ENCODE peak calls at places on chromosomes 11 and 22, in five cellular contexts. S, B, Z, X and V are unnamed samples.

GRCh38 chr11:128898580-128899344 is 7.6 kb downstream of the KCNJ5 start:
- DNase-seq in S (no peak), X (no peak), B (no peak), Z (no peak), V (no peak)

GRCh38 chr11:108618529-108618928 is 25.0 kb upstream of the EXPH5 start:
- DNase-seq in X (no peak), S (no peak), B (no peak), Z (no peak), V (no peak)

GRCh38 chr22:24989135-24989534 is 36.6 kb downstream of the KIAA1671 start:
- DNase-seq in X (no peak), Z (no peak), S (no peak), B (no peak), V (no peak)

GRCh38 chr22:17896552-17896951 is 122.3 kb upstream of the BID start:
- DNase-seq in Z (no peak), S (no peak), X (no peak), B (no peak), V (no peak)

GRCh38 chr22:46501701-46502100 is 35.7 kb downstream of the CELSR1 start:
- DNase-seq in S (no peak), X (no peak), B (no peak), Z (no peak), V (no peak)

GRCh38 chr11:11311169-11311568 is 41.9 kb downstream of the CSNK2A3 start:
- DNase-seq in S (no peak), X (no peak), Z (no peak), B (peak; percentile 9), V (no peak)

GRCh38 chr11:97786961-97787360 is 1233.8 kb upstream of the CNTN5 start:
- DNase-seq in B (no peak), S (no peak), X (no peak), Z (no peak), V (no peak)

GRCh38 chr11:69939551-69940245 is 120.5 kb upstream of the FGF3 start:
- DNase-seq in X (no peak), Z (no peak), S (no peak), B (no peak), V (no peak)

GRCh38 chr11:104467414-104467813 is 303.5 kb upstream of the PDGFD start:
- DNase-seq in X (no peak), B (no peak), S (peak; percentile 1), Z (no peak), V (no peak)

GRCh38 chr11:82117339-82117738 is 616.3 kb downstream of the FAM181B start:
- DNase-seq in S (no peak), Z (no peak), B (no peak), X (no peak), V (no peak)

DNA sequence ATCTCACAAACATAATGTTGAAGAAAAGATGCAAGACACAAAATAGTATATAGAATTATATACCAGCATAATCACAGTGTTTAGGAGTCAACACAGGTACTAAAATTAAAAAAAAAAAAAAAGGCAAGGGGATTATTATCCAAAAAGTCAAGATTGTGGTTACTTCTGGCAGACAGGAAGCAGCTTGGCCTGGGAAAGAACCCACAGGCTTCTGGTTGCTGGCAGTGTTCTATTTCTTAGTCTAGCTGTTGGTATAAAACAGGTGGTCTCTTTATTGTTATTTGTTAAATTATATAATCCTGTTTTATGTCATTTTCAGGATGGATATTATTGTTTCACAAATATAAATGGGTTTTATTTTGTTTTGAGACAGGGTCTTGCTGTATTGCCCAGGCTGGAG is 54.0 kb downstream of the C11orf58 start:
- DNase-seq in Z (no peak), B (no peak), S (no peak), X (no peak), V (no peak)
- TF ChIP-seq TAF1 in Z (no peak), B (no peak), S (no peak), X (no peak), V (no peak)

GRCh38 chr11:37849731-37850130 is 1251.7 kb upstream of the RAG2 start:
- DNase-seq in B (no peak), S (no peak), X (no peak), Z (no peak), V (no peak)
- TF ChIP-seq TAF1 in B (no peak), S (no peak), X (no peak), Z (no peak), V (no peak)

GRCh38 chr11:118628031-118628430 is 20.6 kb downstream of the PHLDB1 start:
- DNase-seq in Z (no peak), S (no peak), B (no peak), X (no peak), V (no peak)
- TF ChIP-seq TAF1 in Z (no peak), S (no peak), B (no peak), X (no peak), V (no peak)

GRCh38 chr11:8366316-8366715 is 102.6 kb upstream of the LMO1 start:
- DNase-seq in Z (no peak), S (no peak), B (no peak), X (no peak), V (no peak)

GRCh38 chr11:8369592-8370205 is 106.0 kb upstream of the LMO1 start:
- DNase-seq in B (no peak), Z (no peak), S (no peak), X (no peak), V (no peak)

GRCh38 chr11:8365542-8365941 is 101.9 kb upstream of the LMO1 start:
- DNase-seq in B (no peak), X (no peak), S (peak; percentile 23), Z (no peak), V (no peak)

GRCh38 chr11:8368772-8369171 is 105.1 kb upstream of the LMO1 start:
- DNase-seq in S (no peak), Z (no peak), X (no peak), B (no peak), V (no peak)

DNA sequence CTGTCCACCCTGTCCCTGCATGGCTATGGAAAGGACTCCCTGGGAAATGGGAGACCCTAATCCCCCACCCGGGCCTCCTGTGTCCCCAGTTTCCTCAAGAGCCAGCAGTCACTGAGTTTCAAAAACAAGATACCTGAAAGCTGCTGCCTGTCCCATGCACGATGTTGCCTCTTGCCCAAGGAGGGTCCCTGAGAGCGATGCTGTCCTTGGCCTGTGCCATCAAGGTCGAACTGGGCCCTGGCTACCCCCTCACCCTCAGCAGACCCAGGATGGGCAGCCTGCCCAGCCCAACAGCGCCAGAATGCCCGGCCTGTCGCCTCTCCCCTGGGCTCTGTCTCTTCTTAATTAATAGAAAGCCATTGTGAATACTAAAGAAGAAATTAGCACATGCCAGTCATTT is 104.5 kb upstream of the LMO1 start:
- DNase-seq in B (no peak), S (no peak), Z (no peak), X (no peak), V (no peak)
- TF ChIP-seq TAF1 in B (no peak), S (no peak), Z (no peak), X (no peak), V (no peak)

DNA sequence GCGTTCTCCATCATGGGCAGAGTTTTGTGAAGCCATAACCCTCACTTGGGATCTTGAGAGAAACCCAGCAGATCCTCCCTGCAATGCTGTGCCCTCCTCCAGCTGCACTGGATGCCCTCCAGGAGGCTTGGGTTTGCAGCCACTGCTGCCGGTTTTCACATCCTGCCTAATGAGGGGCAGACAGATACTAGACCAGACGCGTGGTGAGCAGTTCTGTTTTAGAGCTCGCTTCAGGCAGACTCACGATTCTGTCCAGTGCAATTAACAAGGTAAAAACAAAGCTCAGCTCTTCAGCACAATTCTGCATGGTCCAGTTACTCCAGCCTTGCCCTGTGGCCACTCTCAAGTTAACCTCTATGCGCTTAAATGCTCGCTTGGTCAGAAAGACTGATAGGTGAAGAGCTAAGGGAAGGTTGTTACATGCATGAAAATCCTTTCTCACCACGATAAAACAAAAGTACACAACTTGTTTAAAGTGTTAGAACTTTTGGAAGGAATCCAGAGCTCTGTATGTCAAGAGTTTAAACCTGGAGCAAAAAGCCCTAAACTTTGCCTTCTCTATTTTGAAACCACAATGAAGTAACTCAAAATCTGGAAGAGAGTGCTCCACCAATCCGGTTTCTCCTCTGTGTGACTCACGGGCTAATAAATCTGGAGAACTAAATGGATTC is 292.3 kb upstream of the FAT3 start:
- DNase-seq in X (no peak), Z (no peak), S (no peak), B (no peak), V (no peak)
- TF ChIP-seq TAF1 in X (no peak), Z (no peak), S (no peak), B (no peak), V (no peak)